ENCODE peak calls at places on chromosomes 11 and 22, in six cellular contexts. W is progenitor cell of endocrine pancreas; Q is CD8-positive, alpha-beta T cell; V is A549; F is WTC11; B is epithelial cell of esophagus. J is an unnamed sample.

GRCh38 chr11:73348838-73349237 is 27.4 kb upstream of the RELT start:
- DNase-seq in W (no peak), Q (no peak), F (no peak), V (no peak), B (no peak), J (no peak)

GRCh38 chr11:77823775-77824174 is 2.8 kb downstream of the AAMDC start:
- DNase-seq in Q (no peak), B (no peak), F (no peak), W (no peak), V (no peak), J (no peak)

GRCh38 chr22:30191049-30191701 is 55.4 kb downstream of the LIF start:
- DNase-seq in Q (no peak), V (no peak), F (no peak), B (no peak), W (no peak), J (no peak)

GRCh38 chr11:10051868-10052586 is 242.0 kb downstream of the SBF2 start:
- DNase-seq in Q (no peak), B (no peak), W (no peak), V (no peak), F (no peak), J (no peak)

GRCh38 chr22:49838771-49839717 is 11.4 kb upstream of the BRD1 start:
- DNase-seq in F (peak), Q (peak), B (no peak), V (no peak), W (no peak), J (no peak)

GRCh38 chr22:32880906-32881596 is 79.5 kb downstream of the TIMP3 start:
- DNase-seq in Q (no peak), B (peak), V (no peak), F (no peak), W (no peak), J (no peak)

GRCh38 chr11:10407055-10407454 is 48.0 kb upstream of the AMPD3 start:
- DNase-seq in B (peak), Q (no peak), V (peak), W (no peak), F (no peak), J (no peak)

GRCh38 chr11:93537022-93537421 is 6.2 kb downstream of the SMCO4 start:
- DNase-seq in F (no peak), V (no peak), W (no peak), Q (no peak), B (no peak), J (no peak)

GRCh38 chr11:78221396-78222315 is 32.9 kb downstream of the USP35 start:
- DNase-seq in V (no peak), B (no peak), F (no peak), W (no peak), Q (no peak), J (peak)

GRCh38 chr11:34166806-34167740 is 61.6 kb downstream of the NAT10 start:
- DNase-seq in Q (no peak), W (no peak), V (no peak), F (no peak), B (no peak), J (no peak)

GRCh38 chr11:34168642-34169051 is 63.2 kb downstream of the NAT10 start:
- DNase-seq in F (no peak), B (no peak), Q (no peak), W (no peak), V (no peak), J (no peak)

GRCh38 chr11:34167961-34168360 is 62.5 kb downstream of the NAT10 start:
- DNase-seq in B (no peak), W (no peak), Q (no peak), V (no peak), F (no peak), J (no peak)

GRCh38 chr11:34165121-34165520 is 59.7 kb downstream of the NAT10 start:
- DNase-seq in V (no peak), W (no peak), Q (no peak), F (no peak), B (no peak), J (no peak)

GRCh38 chr11:34165786-34166557 is 60.5 kb downstream of the NAT10 start:
- DNase-seq in F (peak), W (no peak), V (no peak), Q (no peak), B (peak), J (no peak)
- TF ChIP-seq CTCF in F (no peak), W (no peak), V (peak), Q (no peak), B (no peak), J (no peak)

GRCh38 chr11:19116971-19117759 is at the start of gene ZDHHC13:
- DNase-seq in Q (peak), B (peak), F (peak), W (peak), V (peak), J (peak)
- TF ChIP-seq CTCF in Q (no peak), B (peak), F (no peak), W (peak), V (peak), J (peak)

DNA sequence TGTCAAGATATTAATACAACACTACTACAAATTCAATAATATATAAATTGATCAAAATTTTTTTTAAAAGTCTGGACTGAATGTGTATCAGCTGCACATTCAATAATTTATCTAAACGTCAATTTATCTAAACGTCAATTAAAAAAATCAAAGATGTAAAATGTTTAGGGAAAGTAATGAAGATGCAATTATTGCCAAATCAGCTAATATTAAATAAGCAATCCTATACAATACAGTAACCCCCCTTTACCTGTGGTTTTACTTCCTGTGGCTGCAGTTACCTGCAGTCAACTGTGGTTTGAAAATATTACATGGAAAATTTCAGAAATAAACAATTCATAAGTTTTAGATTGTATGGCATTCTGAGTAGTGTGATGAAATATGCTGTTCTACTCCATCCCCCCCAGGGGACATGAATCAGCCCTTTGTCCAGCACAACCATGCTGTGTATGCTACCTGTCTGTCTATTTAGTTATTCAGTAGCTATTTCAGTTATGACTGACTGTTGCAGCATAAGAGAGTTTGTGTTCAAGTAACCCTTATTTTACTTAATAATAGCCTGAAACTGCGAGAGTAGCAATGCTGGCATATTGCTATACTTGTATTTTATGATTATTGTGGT is 72.2 kb downstream of the CWF19L2 start:
- DNase-seq in B (peak), W (no peak), Q (no peak), V (no peak), F (no peak), J (no peak)
- TF ChIP-seq CTCF in B (no peak), W (no peak), Q (no peak), V (no peak), F (no peak), J (no peak)

GRCh38 chr11:86918943-86919342 is 36.3 kb downstream of the FZD4 start:
- DNase-seq in V (no peak), Q (no peak), W (no peak), B (no peak), F (no peak), J (no peak)

GRCh38 chr11:86914836-86915519 is 40.2 kb downstream of the FZD4 start:
- DNase-seq in V (no peak), W (no peak), F (no peak), Q (no peak), B (no peak), J (no peak)

GRCh38 chr11:86919557-86920210 is 35.5 kb downstream of the FZD4 start:
- DNase-seq in F (peak), Q (no peak), V (peak), W (no peak), B (peak), J (no peak)

GRCh38 chr11:86916330-86916729 is 38.9 kb downstream of the FZD4 start:
- DNase-seq in V (peak), F (no peak), W (no peak), B (peak), Q (no peak), J (no peak)

GRCh38 chr11:86917577-86917976 is 37.6 kb downstream of the FZD4 start:
- DNase-seq in B (no peak), Q (no peak), V (no peak), F (no peak), W (no peak), J (no peak)
- TF ChIP-seq CTCF in B (no peak), Q (no peak), V (no peak), F (no peak), W (no peak), J (no peak)

GRCh38 chr22:38554281-38554680 is 15.7 kb downstream of the DMC1 start:
- DNase-seq in B (no peak), F (no peak), V (no peak), W (no peak), Q (no peak), J (no peak)

GRCh38 chr22:38543822-38544221 is 26.2 kb downstream of the DMC1 start:
- DNase-seq in F (no peak), B (no peak), Q (no peak), V (no peak), W (no peak), J (no peak)

DNA sequence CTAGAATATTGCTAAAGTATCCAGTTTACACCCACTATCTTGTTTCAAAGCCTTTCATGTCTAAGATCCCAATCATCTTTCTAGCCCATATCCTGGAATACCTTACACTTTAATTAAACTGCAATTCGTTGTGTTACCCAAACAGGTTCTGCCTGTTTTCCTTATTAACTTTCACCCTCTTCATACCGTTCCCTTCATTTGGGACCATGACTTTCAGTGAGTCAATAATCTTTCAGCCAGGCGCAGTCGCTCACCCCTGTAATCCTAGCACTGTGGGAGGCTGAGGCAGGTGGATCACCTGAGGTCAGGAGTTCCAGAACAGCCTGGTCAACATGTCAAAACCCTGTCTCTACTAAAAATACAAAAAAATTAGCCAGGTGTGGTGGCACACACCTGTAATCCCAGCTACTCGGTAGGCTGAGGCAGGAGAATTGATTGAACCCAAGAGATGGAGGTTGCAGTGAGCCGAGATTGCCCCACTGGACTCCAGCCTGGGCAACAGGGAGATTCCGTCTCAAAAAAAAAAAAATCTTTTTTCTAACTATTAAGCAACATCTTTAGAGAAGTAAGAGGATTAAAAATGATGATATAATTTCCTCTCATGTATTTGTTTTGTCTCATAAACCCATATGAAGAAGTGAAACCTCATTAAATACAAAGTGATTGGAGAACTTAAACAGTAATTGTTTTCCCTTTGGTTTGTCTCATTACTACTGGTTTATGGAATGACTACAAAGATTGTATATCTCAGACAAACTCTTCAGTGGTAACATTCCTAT is 20.7 kb downstream of the DMC1 start:
- DNase-seq in F (no peak), Q (no peak), B (peak), W (no peak), V (no peak), J (no peak)
- TF ChIP-seq CTCF in F (no peak), Q (no peak), B (no peak), W (no peak), V (no peak), J (no peak)

DNA sequence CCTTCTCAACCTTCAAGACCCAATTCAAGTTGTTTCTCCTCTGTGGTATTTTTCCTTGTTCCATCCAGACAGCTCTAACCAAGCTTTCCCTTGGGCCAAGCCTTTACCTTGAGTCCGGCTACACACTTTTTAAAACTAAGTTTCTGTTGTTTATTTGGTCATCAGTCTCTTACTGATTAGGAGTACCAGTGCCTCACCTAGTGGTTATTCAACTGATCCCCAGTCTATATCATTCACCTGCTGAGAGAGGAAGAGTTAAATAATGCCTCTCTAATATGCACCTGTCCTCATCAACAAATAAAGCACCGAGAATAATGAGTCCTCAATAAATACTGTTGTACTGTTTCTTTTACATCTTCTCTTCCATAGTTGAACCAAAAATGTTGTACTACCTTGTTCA is 160.8 kb downstream of the MSANTD4 start:
- DNase-seq in Q (no peak), V (no peak), F (no peak), B (peak), W (no peak), J (no peak)
- TF ChIP-seq CTCF in Q (no peak), V (peak), F (no peak), B (peak), W (peak), J (peak)

J was measured in osteocyte.